ENCODE peak calls at places on chromosomes 13 and 19, in eight cellular contexts. W is OCI-LY7; X is left ventricle myocardium superior; Y is T follicular helper cell; P is IMR-90; B is skeletal muscle cell; Z is spleen; A is activated CD8-positive, alpha-beta T cell treated with anti-CD3 and anti-CD28 coated beads for 36 hours. F is an unnamed sample.

GRCh38 chr13:21039097-21039800 is 22.1 kb downstream of the LATS2 start:
- DNase-seq in Z (no peak), X (no peak), B (no peak), W (peak), P (no peak), Y (no peak), A (no peak), F (no peak)

GRCh38 chr19:3343619-3344502 is 22.5 kb upstream of the NFIC start:
- DNase-seq in Z (peak), B (peak), Y (no peak), W (peak), P (peak), X (peak), A (peak), F (peak)

GRCh38 chr19:3062165-3063105 is at the start of gene TLE5:
- DNase-seq in P (no peak), Z (peak), B (no peak), X (peak), A (peak), W (peak), Y (peak), F (no peak)

GRCh38 chr19:46192990-46193650 is 36.4 kb upstream of the IGFL1 start:
- DNase-seq in B (peak), X (no peak), A (no peak), Y (no peak), Z (no peak), W (no peak), P (peak), F (peak)

GRCh38 chr19:18450934-18451836 is 13.3 kb upstream of the ISYNA1 start:
- DNase-seq in Y (peak), Z (peak), A (peak), W (peak), P (peak), B (no peak), X (peak), F (peak)

GRCh38 chr13:29704648-29705047 is 109.2 kb upstream of the SLC7A1 start:
- DNase-seq in X (peak), P (no peak), Y (no peak), B (no peak), W (no peak), A (no peak), Z (no peak), F (peak)

GRCh38 chr19:58317481-58318072 is 9.2 kb upstream of the ZSCAN22 start:
- DNase-seq in Y (no peak), A (peak), X (no peak), B (no peak), P (peak), Z (no peak), W (peak), F (peak)

GRCh38 chr19:1266818-1267440 is 2.2 kb upstream of the CIRBP start:
- DNase-seq in Y (no peak), B (no peak), A (peak), Z (peak), W (peak), X (peak), P (no peak), F (no peak)

GRCh38 chr19:1241417-1242095 is at the start of gene ATP5F1D:
- DNase-seq in P (peak), W (peak), B (peak), Z (peak), X (peak), Y (peak), A (peak), F (peak)

GRCh38 chr13:27915301-27916207 is 4.2 kb upstream of the PDX1 start:
- DNase-seq in A (no peak), P (no peak), W (no peak), Z (no peak), Y (no peak), B (no peak), X (no peak), F (no peak)

GRCh38 chr13:98175823-98176222 is 1.2 kb downstream of the RNF113B start:
- DNase-seq in Z (no peak), B (no peak), W (no peak), Y (no peak), A (no peak), P (peak), X (no peak), F (peak)

GRCh38 chr13:79404985-79405384 is 1.1 kb downstream of the RBM26 start:
- DNase-seq in W (no peak), X (no peak), Z (no peak), A (peak), B (no peak), P (no peak), Y (no peak), F (no peak)

GRCh38 chr13:48859168-48860105 is 116.3 kb upstream of the FNDC3A start:
- DNase-seq in Z (no peak), P (no peak), X (no peak), B (no peak), Y (no peak), W (no peak), A (no peak), F (no peak)

GRCh38 chr19:23787106-23787505 is 28.4 kb upstream of the ZNF681 start:
- DNase-seq in B (no peak), P (peak), Z (no peak), Y (no peak), W (no peak), X (no peak), A (no peak), F (peak)

GRCh38 chr19:46181386-46181774 is 33.3 kb downstream of the IGFL2 start:
- DNase-seq in Z (no peak), Y (no peak), X (no peak), P (peak), B (peak), W (no peak), A (peak), F (peak)

GRCh38 chr19:18156841-18157464 is 4.0 kb downstream of the PIK3R2 start:
- DNase-seq in B (peak), X (peak), Z (peak), A (no peak), Y (no peak), W (no peak), P (peak), F (peak)

GRCh38 chr19:56765107-56765506 is 75.4 kb downstream of the PEG3 start:
- DNase-seq in A (peak), W (no peak), Y (no peak), Z (peak), P (no peak), X (peak), B (no peak), F (no peak)

GRCh38 chr19:6772028-6772865 is at the start of gene VAV1:
- DNase-seq in Z (peak), W (peak), X (peak), A (peak), B (no peak), Y (peak), P (no peak), F (no peak)

GRCh38 chr13:97261254-97262015 is 39.3 kb downstream of the MBNL2 start:
- DNase-seq in X (no peak), A (peak), Y (no peak), B (no peak), Z (no peak), P (no peak), W (no peak), F (no peak)

GRCh38 chr19:27858981-27859581 is 1353.9 kb downstream of the UQCRFS1 start:
- DNase-seq in Z (no peak), Y (no peak), A (no peak), W (no peak), P (no peak), X (no peak), B (no peak), F (no peak)

GRCh38 chr19:40262422-40262821 is 22.7 kb downstream of the AKT2 start:
- DNase-seq in W (no peak), P (no peak), X (no peak), B (no peak), Y (no peak), Z (no peak), A (no peak), F (no peak)

GRCh38 chr13:66469745-66470144 is 760.4 kb downstream of the PCDH9 start:
- DNase-seq in Y (no peak), P (no peak), A (no peak), Z (no peak), B (no peak), W (no peak), X (no peak), F (no peak)

GRCh38 chr19:1027020-1027952 is 878 bp downstream of the CNN2 start:
- DNase-seq in A (peak), Y (no peak), P (no peak), Z (peak), X (no peak), B (no peak), W (peak), F (no peak)

GRCh38 chr19:18590273-18591272 is 2.0 kb downstream of the REX1BD start:
- DNase-seq in W (no peak), B (peak), X (peak), Z (no peak), P (peak), A (peak), Y (no peak), F (peak)

GRCh38 chr13:39918837-39919236 is 263.4 kb downstream of the COG6 start:
- DNase-seq in X (no peak), A (peak), Y (no peak), B (no peak), W (no peak), Z (no peak), P (no peak), F (peak)

GRCh38 chr19:6220385-6221191 is 59.2 kb downstream of the MLLT1 start:
- DNase-seq in Y (no peak), Z (peak), A (no peak), X (peak), W (no peak), B (no peak), P (peak), F (no peak)

GRCh38 chr19:35447870-35448492 is at the start of gene FFAR2:
- DNase-seq in Z (no peak), Y (no peak), B (no peak), P (no peak), X (no peak), A (no peak), W (no peak), F (no peak)

GRCh38 chr19:42401365-42402303 is 11.5 kb upstream of the CNFN start:
- DNase-seq in B (peak), A (peak), Z (peak), P (peak), Y (peak), X (peak), W (peak), F (peak)

GRCh38 chr19:18121166-18121565 is 23.6 kb downstream of the MAST3 start:
- DNase-seq in B (no peak), Z (no peak), Y (no peak), W (no peak), X (no peak), P (no peak), A (no peak), F (no peak)

GRCh38 chr13:29154390-29154789 is 334.3 kb downstream of the MTUS2 start:
- DNase-seq in A (no peak), W (no peak), Y (no peak), X (no peak), P (no peak), B (no peak), Z (no peak), F (no peak)

GRCh38 chr19:55390461-55390880 is 4.7 kb downstream of the RPL28 start:
- DNase-seq in A (no peak), Y (no peak), W (no peak), B (no peak), P (no peak), X (no peak), Z (no peak), F (no peak)

GRCh38 chr19:3073159-3073563 is 10.9 kb upstream of the TLE5 start:
- DNase-seq in P (peak), Y (no peak), X (no peak), A (no peak), B (no peak), Z (no peak), W (no peak), F (peak)

GRCh38 chr19:47510516-47511127 is 4.2 kb downstream of the NAPA start:
- DNase-seq in P (no peak), X (no peak), Y (no peak), Z (no peak), B (no peak), A (no peak), W (peak), F (no peak)

GRCh38 chr19:13234518-13234917 is 84.3 kb downstream of the IER2 start:
- DNase-seq in Z (peak), B (no peak), Y (peak), P (no peak), X (no peak), W (peak), A (peak), F (peak)

GRCh38 chr19:3403489-3404323 is 37.3 kb downstream of the NFIC start:
- DNase-seq in P (peak), W (no peak), X (peak), B (peak), Z (peak), A (no peak), Y (no peak), F (peak)

GRCh38 chr13:34416833-34417425 is 525.1 kb upstream of the NBEA start:
- DNase-seq in A (no peak), W (no peak), Y (no peak), X (peak), Z (no peak), B (peak), P (peak), F (no peak)

GRCh38 chr19:35135389-35135909 is 590 bp upstream of the LGI4 start:
- DNase-seq in W (peak), B (no peak), Z (peak), X (peak), Y (peak), P (peak), A (peak), F (peak)

GRCh38 chr19:13819242-13819641 is 24.0 kb downstream of the ZSWIM4 start:
- DNase-seq in W (no peak), X (no peak), Z (no peak), A (no peak), P (no peak), Y (no peak), B (no peak), F (peak)

GRCh38 chr19:10625003-10625761 is at the start of gene SLC44A2:
- DNase-seq in P (peak), X (peak), Z (peak), W (no peak), B (no peak), Y (no peak), A (no peak), F (peak)

GRCh38 chr13:95706356-95706755 is 29.4 kb downstream of the DNAJC3 start:
- DNase-seq in A (no peak), Z (no peak), P (no peak), W (no peak), B (no peak), Y (no peak), X (no peak), F (no peak)

F was measured in mesenchymal stem cell.